ENCODE peak calls at places on chromosomes 16 and 17, in nine cellular contexts. One of them, this sample, is unnamed.

GRCh38 chr16:67406628-67407027 is 9.6 kb downstream of the ZDHHC1 start:
- DNase-seq in erythroblast: no peak
- DNase-seq in DMS53: no peak
- DNase-seq in endodermal cell: no peak
- DNase-seq in C1 segment of cervical spinal cord: no peak
- DNase-seq in tibial artery: no peak
- DNase-seq in effector memory CD8-positive, alpha-beta T cell: no peak
- DNase-seq in T-helper 2 cell: no peak
- DNase-seq in stimulated activated CD4-positive, alpha-beta T cell treated with anti-CD3 and anti-CD28 coated beads, Interleukin-4, amount 100 ng/mL, for 4 hours: no peak
- DNase-seq in this sample: no peak

GRCh38 chr17:8405499-8406016 is 7.9 kb upstream of the RNF222 start:
- DNase-seq in tibial artery: no peak
- DNase-seq in DMS53: no peak
- DNase-seq in T-helper 2 cell: no peak
- DNase-seq in C1 segment of cervical spinal cord: no peak
- DNase-seq in effector memory CD8-positive, alpha-beta T cell: no peak
- DNase-seq in endodermal cell: no peak
- DNase-seq in stimulated activated CD4-positive, alpha-beta T cell treated with anti-CD3 and anti-CD28 coated beads, Interleukin-4, amount 100 ng/mL, for 4 hours: no peak
- DNase-seq in erythroblast: no peak
- DNase-seq in this sample: no peak

GRCh38 chr17:49690256-49690655 is 12.4 kb upstream of the SPOP start:
- DNase-seq in C1 segment of cervical spinal cord: no peak
- DNase-seq in erythroblast: no peak
- DNase-seq in T-helper 2 cell: no peak
- DNase-seq in tibial artery: no peak
- DNase-seq in effector memory CD8-positive, alpha-beta T cell: no peak
- DNase-seq in endodermal cell: peak
- DNase-seq in DMS53: no peak
- DNase-seq in stimulated activated CD4-positive, alpha-beta T cell treated with anti-CD3 and anti-CD28 coated beads, Interleukin-4, amount 100 ng/mL, for 4 hours: no peak
- DNase-seq in this sample: no peak

GRCh38 chr17:4375039-4375748 is 8.7 kb upstream of the UBE2G1 start:
- DNase-seq in endodermal cell: no peak
- DNase-seq in DMS53: no peak
- DNase-seq in tibial artery: no peak
- DNase-seq in C1 segment of cervical spinal cord: no peak
- DNase-seq in T-helper 2 cell: no peak
- DNase-seq in effector memory CD8-positive, alpha-beta T cell: peak
- DNase-seq in erythroblast: no peak
- DNase-seq in stimulated activated CD4-positive, alpha-beta T cell treated with anti-CD3 and anti-CD28 coated beads, Interleukin-4, amount 100 ng/mL, for 4 hours: peak
- DNase-seq in this sample: no peak

GRCh38 chr16:84443166-84443802 is 61.2 kb downstream of the MEAK7 start:
- DNase-seq in T-helper 2 cell: no peak
- DNase-seq in C1 segment of cervical spinal cord: no peak
- DNase-seq in effector memory CD8-positive, alpha-beta T cell: no peak
- DNase-seq in stimulated activated CD4-positive, alpha-beta T cell treated with anti-CD3 and anti-CD28 coated beads, Interleukin-4, amount 100 ng/mL, for 4 hours: no peak
- DNase-seq in erythroblast: no peak
- DNase-seq in DMS53: peak
- DNase-seq in tibial artery: no peak
- DNase-seq in endodermal cell: no peak
- DNase-seq in this sample: no peak

GRCh38 chr16:70714526-70715112 is 28.8 kb upstream of the MTSS2 start:
- DNase-seq in C1 segment of cervical spinal cord: no peak
- DNase-seq in T-helper 2 cell: no peak
- DNase-seq in stimulated activated CD4-positive, alpha-beta T cell treated with anti-CD3 and anti-CD28 coated beads, Interleukin-4, amount 100 ng/mL, for 4 hours: no peak
- DNase-seq in tibial artery: no peak
- DNase-seq in DMS53: no peak
- DNase-seq in erythroblast: no peak
- DNase-seq in effector memory CD8-positive, alpha-beta T cell: no peak
- DNase-seq in endodermal cell: no peak
- DNase-seq in this sample: no peak

GRCh38 chr17:44203731-44204452 is 4.2 kb upstream of the ATXN7L3 start:
- DNase-seq in erythroblast: peak
- DNase-seq in DMS53: peak
- DNase-seq in tibial artery: peak
- DNase-seq in stimulated activated CD4-positive, alpha-beta T cell treated with anti-CD3 and anti-CD28 coated beads, Interleukin-4, amount 100 ng/mL, for 4 hours: no peak
- DNase-seq in C1 segment of cervical spinal cord: no peak
- DNase-seq in T-helper 2 cell: no peak
- DNase-seq in effector memory CD8-positive, alpha-beta T cell: peak
- DNase-seq in endodermal cell: peak
- DNase-seq in this sample: no peak

GRCh38 chr17:61250335-61250890 is 149.2 kb upstream of the TBX2 start:
- DNase-seq in endodermal cell: no peak
- DNase-seq in C1 segment of cervical spinal cord: no peak
- DNase-seq in tibial artery: no peak
- DNase-seq in DMS53: no peak
- DNase-seq in stimulated activated CD4-positive, alpha-beta T cell treated with anti-CD3 and anti-CD28 coated beads, Interleukin-4, amount 100 ng/mL, for 4 hours: no peak
- DNase-seq in erythroblast: no peak
- DNase-seq in T-helper 2 cell: no peak
- DNase-seq in effector memory CD8-positive, alpha-beta T cell: no peak
- DNase-seq in this sample: no peak

GRCh38 chr16:55437627-55438026 is 41.4 kb upstream of the MMP2 start:
- DNase-seq in endodermal cell: no peak
- DNase-seq in C1 segment of cervical spinal cord: no peak
- DNase-seq in effector memory CD8-positive, alpha-beta T cell: no peak
- DNase-seq in T-helper 2 cell: no peak
- DNase-seq in tibial artery: no peak
- DNase-seq in erythroblast: no peak
- DNase-seq in stimulated activated CD4-positive, alpha-beta T cell treated with anti-CD3 and anti-CD28 coated beads, Interleukin-4, amount 100 ng/mL, for 4 hours: no peak
- DNase-seq in DMS53: no peak
- DNase-seq in this sample: no peak

GRCh38 chr17:61467416-61468262 is 15.4 kb downstream of the TBX4 start:
- DNase-seq in T-helper 2 cell: no peak
- DNase-seq in endodermal cell: peak
- DNase-seq in erythroblast: peak
- DNase-seq in effector memory CD8-positive, alpha-beta T cell: no peak
- DNase-seq in tibial artery: no peak
- DNase-seq in stimulated activated CD4-positive, alpha-beta T cell treated with anti-CD3 and anti-CD28 coated beads, Interleukin-4, amount 100 ng/mL, for 4 hours: no peak
- DNase-seq in DMS53: peak
- DNase-seq in C1 segment of cervical spinal cord: no peak
- DNase-seq in this sample: no peak

GRCh38 chr16:918068-918467 is 52.7 kb downstream of the LMF1 start:
- DNase-seq in C1 segment of cervical spinal cord: no peak
- DNase-seq in stimulated activated CD4-positive, alpha-beta T cell treated with anti-CD3 and anti-CD28 coated beads, Interleukin-4, amount 100 ng/mL, for 4 hours: no peak
- DNase-seq in T-helper 2 cell: no peak
- DNase-seq in tibial artery: no peak
- DNase-seq in effector memory CD8-positive, alpha-beta T cell: no peak
- DNase-seq in DMS53: no peak
- DNase-seq in erythroblast: no peak
- DNase-seq in endodermal cell: no peak
- DNase-seq in this sample: no peak

GRCh38 chr17:66542183-66542966 is 240.0 kb downstream of the PRKCA start:
- DNase-seq in C1 segment of cervical spinal cord: no peak
- DNase-seq in erythroblast: no peak
- DNase-seq in effector memory CD8-positive, alpha-beta T cell: no peak
- DNase-seq in T-helper 2 cell: no peak
- DNase-seq in tibial artery: no peak
- DNase-seq in DMS53: peak
- DNase-seq in endodermal cell: no peak
- DNase-seq in stimulated activated CD4-positive, alpha-beta T cell treated with anti-CD3 and anti-CD28 coated beads, Interleukin-4, amount 100 ng/mL, for 4 hours: no peak
- DNase-seq in this sample: no peak

GRCh38 chr17:40329981-40330794 is 21.2 kb downstream of the RARA start:
- DNase-seq in erythroblast: peak
- DNase-seq in stimulated activated CD4-positive, alpha-beta T cell treated with anti-CD3 and anti-CD28 coated beads, Interleukin-4, amount 100 ng/mL, for 4 hours: no peak
- DNase-seq in tibial artery: no peak
- DNase-seq in T-helper 2 cell: no peak
- DNase-seq in endodermal cell: no peak
- DNase-seq in C1 segment of cervical spinal cord: no peak
- DNase-seq in DMS53: peak
- DNase-seq in effector memory CD8-positive, alpha-beta T cell: no peak
- DNase-seq in this sample: no peak

GRCh38 chr16:81945665-81946064 is 65.6 kb downstream of the SDR42E1 start:
- DNase-seq in DMS53: no peak
- DNase-seq in endodermal cell: no peak
- DNase-seq in erythroblast: no peak
- DNase-seq in T-helper 2 cell: no peak
- DNase-seq in tibial artery: no peak
- DNase-seq in stimulated activated CD4-positive, alpha-beta T cell treated with anti-CD3 and anti-CD28 coated beads, Interleukin-4, amount 100 ng/mL, for 4 hours: no peak
- DNase-seq in C1 segment of cervical spinal cord: no peak
- DNase-seq in effector memory CD8-positive, alpha-beta T cell: no peak
- DNase-seq in this sample: no peak

GRCh38 chr17:4715071-4715749 is 4.8 kb downstream of the ARRB2 start:
- DNase-seq in stimulated activated CD4-positive, alpha-beta T cell treated with anti-CD3 and anti-CD28 coated beads, Interleukin-4, amount 100 ng/mL, for 4 hours: no peak
- DNase-seq in effector memory CD8-positive, alpha-beta T cell: peak
- DNase-seq in DMS53: no peak
- DNase-seq in endodermal cell: no peak
- DNase-seq in C1 segment of cervical spinal cord: no peak
- DNase-seq in tibial artery: no peak
- DNase-seq in T-helper 2 cell: no peak
- DNase-seq in erythroblast: no peak
- DNase-seq in this sample: no peak

GRCh38 chr17:31398381-31399275 is 7.2 kb downstream of the RAB11FIP4 start:
- DNase-seq in tibial artery: no peak
- DNase-seq in effector memory CD8-positive, alpha-beta T cell: no peak
- DNase-seq in erythroblast: no peak
- DNase-seq in DMS53: no peak
- DNase-seq in endodermal cell: peak
- DNase-seq in stimulated activated CD4-positive, alpha-beta T cell treated with anti-CD3 and anti-CD28 coated beads, Interleukin-4, amount 100 ng/mL, for 4 hours: no peak
- DNase-seq in T-helper 2 cell: no peak
- DNase-seq in C1 segment of cervical spinal cord: no peak
- DNase-seq in this sample: no peak

GRCh38 chr17:3024346-3024745 is 39.1 kb downstream of the OR1D5 start:
- DNase-seq in T-helper 2 cell: no peak
- DNase-seq in stimulated activated CD4-positive, alpha-beta T cell treated with anti-CD3 and anti-CD28 coated beads, Interleukin-4, amount 100 ng/mL, for 4 hours: no peak
- DNase-seq in tibial artery: no peak
- DNase-seq in C1 segment of cervical spinal cord: no peak
- DNase-seq in DMS53: no peak
- DNase-seq in endodermal cell: no peak
- DNase-seq in erythroblast: no peak
- DNase-seq in effector memory CD8-positive, alpha-beta T cell: no peak
- DNase-seq in this sample: no peak

GRCh38 chr17:46212634-46213435 is 19.6 kb upstream of the KANSL1 start:
- DNase-seq in DMS53: peak
- DNase-seq in tibial artery: peak
- DNase-seq in C1 segment of cervical spinal cord: peak
- DNase-seq in erythroblast: peak
- DNase-seq in T-helper 2 cell: no peak
- DNase-seq in stimulated activated CD4-positive, alpha-beta T cell treated with anti-CD3 and anti-CD28 coated beads, Interleukin-4, amount 100 ng/mL, for 4 hours: peak
- DNase-seq in effector memory CD8-positive, alpha-beta T cell: peak
- DNase-seq in endodermal cell: peak
- DNase-seq in this sample: peak

GRCh38 chr17:2816688-2817087 is 20.4 kb downstream of the RAP1GAP2 start:
- DNase-seq in C1 segment of cervical spinal cord: no peak
- DNase-seq in stimulated activated CD4-positive, alpha-beta T cell treated with anti-CD3 and anti-CD28 coated beads, Interleukin-4, amount 100 ng/mL, for 4 hours: no peak
- DNase-seq in DMS53: no peak
- DNase-seq in tibial artery: no peak
- DNase-seq in erythroblast: no peak
- DNase-seq in T-helper 2 cell: no peak
- DNase-seq in effector memory CD8-positive, alpha-beta T cell: no peak
- DNase-seq in endodermal cell: no peak
- DNase-seq in this sample: no peak

GRCh38 chr17:19239544-19239943 is 2.4 kb downstream of the EPN2 start:
- DNase-seq in stimulated activated CD4-positive, alpha-beta T cell treated with anti-CD3 and anti-CD28 coated beads, Interleukin-4, amount 100 ng/mL, for 4 hours: no peak
- DNase-seq in endodermal cell: no peak
- DNase-seq in C1 segment of cervical spinal cord: no peak
- DNase-seq in T-helper 2 cell: no peak
- DNase-seq in tibial artery: peak
- DNase-seq in erythroblast: no peak
- DNase-seq in effector memory CD8-positive, alpha-beta T cell: no peak
- DNase-seq in DMS53: no peak
- DNase-seq in this sample: no peak

GRCh38 chr17:1272701-1273100 is 2.5 kb downstream of the BHLHA9 start:
- DNase-seq in erythroblast: no peak
- DNase-seq in endodermal cell: no peak
- DNase-seq in tibial artery: no peak
- DNase-seq in effector memory CD8-positive, alpha-beta T cell: no peak
- DNase-seq in C1 segment of cervical spinal cord: no peak
- DNase-seq in DMS53: no peak
- DNase-seq in T-helper 2 cell: no peak
- DNase-seq in stimulated activated CD4-positive, alpha-beta T cell treated with anti-CD3 and anti-CD28 coated beads, Interleukin-4, amount 100 ng/mL, for 4 hours: no peak
- DNase-seq in this sample: no peak

GRCh38 chr16:55955845-55956244 is 80.7 kb upstream of the CES5A start:
- DNase-seq in effector memory CD8-positive, alpha-beta T cell: no peak
- DNase-seq in endodermal cell: no peak
- DNase-seq in tibial artery: no peak
- DNase-seq in DMS53: no peak
- DNase-seq in stimulated activated CD4-positive, alpha-beta T cell treated with anti-CD3 and anti-CD28 coated beads, Interleukin-4, amount 100 ng/mL, for 4 hours: no peak
- DNase-seq in erythroblast: no peak
- DNase-seq in T-helper 2 cell: no peak
- DNase-seq in C1 segment of cervical spinal cord: peak
- DNase-seq in this sample: no peak

GRCh38 chr17:55086635-55087058 is 118.1 kb downstream of the STXBP4 start:
- DNase-seq in DMS53: peak
- DNase-seq in erythroblast: peak
- DNase-seq in stimulated activated CD4-positive, alpha-beta T cell treated with anti-CD3 and anti-CD28 coated beads, Interleukin-4, amount 100 ng/mL, for 4 hours: no peak
- DNase-seq in tibial artery: no peak
- DNase-seq in T-helper 2 cell: no peak
- DNase-seq in effector memory CD8-positive, alpha-beta T cell: no peak
- DNase-seq in C1 segment of cervical spinal cord: no peak
- DNase-seq in endodermal cell: no peak
- DNase-seq in this sample: no peak

GRCh38 chr17:17751489-17751995 is 70.3 kb downstream of the RAI1 start:
- DNase-seq in effector memory CD8-positive, alpha-beta T cell: no peak
- DNase-seq in DMS53: peak
- DNase-seq in C1 segment of cervical spinal cord: no peak
- DNase-seq in tibial artery: no peak
- DNase-seq in endodermal cell: peak
- DNase-seq in T-helper 2 cell: no peak
- DNase-seq in erythroblast: peak
- DNase-seq in stimulated activated CD4-positive, alpha-beta T cell treated with anti-CD3 and anti-CD28 coated beads, Interleukin-4, amount 100 ng/mL, for 4 hours: no peak
- DNase-seq in this sample: no peak

GRCh38 chr16:14487579-14487978 is 142.5 kb downstream of the PARN start:
- DNase-seq in effector memory CD8-positive, alpha-beta T cell: no peak
- DNase-seq in stimulated activated CD4-positive, alpha-beta T cell treated with anti-CD3 and anti-CD28 coated beads, Interleukin-4, amount 100 ng/mL, for 4 hours: no peak
- DNase-seq in T-helper 2 cell: no peak
- DNase-seq in C1 segment of cervical spinal cord: no peak
- DNase-seq in erythroblast: peak
- DNase-seq in endodermal cell: no peak
- DNase-seq in tibial artery: no peak
- DNase-seq in DMS53: peak
- DNase-seq in this sample: no peak

GRCh38 chr17:27362909-27363308 is 69.0 kb downstream of the WSB1 start:
- DNase-seq in endodermal cell: no peak
- DNase-seq in erythroblast: no peak
- DNase-seq in stimulated activated CD4-positive, alpha-beta T cell treated with anti-CD3 and anti-CD28 coated beads, Interleukin-4, amount 100 ng/mL, for 4 hours: no peak
- DNase-seq in C1 segment of cervical spinal cord: no peak
- DNase-seq in DMS53: no peak
- DNase-seq in T-helper 2 cell: no peak
- DNase-seq in effector memory CD8-positive, alpha-beta T cell: no peak
- DNase-seq in tibial artery: no peak
- DNase-seq in this sample: no peak

GRCh38 chr16:85170066-85171003 is 58.1 kb upstream of the CIBAR2 start:
- DNase-seq in tibial artery: no peak
- DNase-seq in T-helper 2 cell: no peak
- DNase-seq in C1 segment of cervical spinal cord: no peak
- DNase-seq in effector memory CD8-positive, alpha-beta T cell: no peak
- DNase-seq in stimulated activated CD4-positive, alpha-beta T cell treated with anti-CD3 and anti-CD28 coated beads, Interleukin-4, amount 100 ng/mL, for 4 hours: no peak
- DNase-seq in endodermal cell: no peak
- DNase-seq in erythroblast: no peak
- DNase-seq in DMS53: no peak
- DNase-seq in this sample: no peak

GRCh38 chr16:87966685-87967185 is 15.5 kb downstream of the BANP start:
- DNase-seq in erythroblast: no peak
- DNase-seq in stimulated activated CD4-positive, alpha-beta T cell treated with anti-CD3 and anti-CD28 coated beads, Interleukin-4, amount 100 ng/mL, for 4 hours: no peak
- DNase-seq in C1 segment of cervical spinal cord: no peak
- DNase-seq in DMS53: no peak
- DNase-seq in endodermal cell: peak
- DNase-seq in tibial artery: no peak
- DNase-seq in effector memory CD8-positive, alpha-beta T cell: no peak
- DNase-seq in T-helper 2 cell: no peak
- DNase-seq in this sample: no peak

GRCh38 chr17:5698959-5699358 is 114.7 kb upstream of the NLRP1 start:
- DNase-seq in C1 segment of cervical spinal cord: no peak
- DNase-seq in tibial artery: no peak
- DNase-seq in effector memory CD8-positive, alpha-beta T cell: no peak
- DNase-seq in T-helper 2 cell: no peak
- DNase-seq in endodermal cell: no peak
- DNase-seq in DMS53: no peak
- DNase-seq in erythroblast: no peak
- DNase-seq in stimulated activated CD4-positive, alpha-beta T cell treated with anti-CD3 and anti-CD28 coated beads, Interleukin-4, amount 100 ng/mL, for 4 hours: no peak
- DNase-seq in this sample: no peak

GRCh38 chr16:86740817-86741799 is 162.8 kb downstream of the FOXL1 start:
- DNase-seq in stimulated activated CD4-positive, alpha-beta T cell treated with anti-CD3 and anti-CD28 coated beads, Interleukin-4, amount 100 ng/mL, for 4 hours: no peak
- DNase-seq in DMS53: no peak
- DNase-seq in C1 segment of cervical spinal cord: no peak
- DNase-seq in endodermal cell: peak
- DNase-seq in erythroblast: no peak
- DNase-seq in tibial artery: peak
- DNase-seq in T-helper 2 cell: no peak
- DNase-seq in effector memory CD8-positive, alpha-beta T cell: no peak
- DNase-seq in this sample: no peak